ENCODE peak calls at places on chromosomes 1 and 21, in four cellular contexts. R, V, D and O are unnamed samples.

GRCh38 chr1:175471039-175471800 is 272.2 kb downstream of the TNR start:
- DNase-seq in R (no peak), V (no peak), D (no peak), O (no peak)

GRCh38 chr1:218664385-218665170 is 319.4 kb downstream of the TGFB2 start:
- DNase-seq in R (no peak), V (no peak), D (no peak), O (no peak)

GRCh38 chr1:22745675-22746585 is 35.3 kb downstream of the EPHB2 start:
- DNase-seq in R (no peak), V (no peak), D (no peak), O (no peak)

GRCh38 chr1:160373696-160374095 is 6.8 kb downstream of the NHLH1 start:
- DNase-seq in R (no peak), V (no peak), D (no peak), O (no peak)

GRCh38 chr1:179034720-179035119 is 9.0 kb downstream of the FAM20B start:
- DNase-seq in R (no peak), V (no peak), D (no peak), O (no peak)

GRCh38 chr1:53893999-53894636 is at the start of gene DIO1:
- DNase-seq in R (peak), V (no peak), D (no peak), O (no peak)

GRCh38 chr1:218933526-218933925 is 240.2 kb upstream of the LYPLAL1 start:
- DNase-seq in R (no peak), V (no peak), D (no peak), O (no peak)

GRCh38 chr1:171185064-171185463 is at the start of gene FMO2:
- DNase-seq in R (no peak), V (no peak), D (no peak), O (no peak)

GRCh38 chr1:51516639-51517158 is 2.4 kb downstream of the EPS15 start:
- DNase-seq in R (no peak), V (no peak), D (no peak), O (no peak)

GRCh38 chr1:33634806-33635205 is 162.4 kb downstream of the ZSCAN20 start:
- DNase-seq in R (peak), V (no peak), D (no peak), O (no peak)

GRCh38 chr21:27070881-27071670 is 104.2 kb upstream of the ADAMTS5 start:
- DNase-seq in R (no peak), V (no peak), D (no peak), O (no peak)

GRCh38 chr1:87706779-87707228 is 378.1 kb downstream of the LMO4 start:
- DNase-seq in R (no peak), V (no peak), D (no peak), O (no peak)

GRCh38 chr1:173113015-173113741 is 62.4 kb upstream of the TNFSF18 start:
- DNase-seq in R (no peak), V (no peak), D (no peak), O (no peak)

GRCh38 chr1:153800516-153800915 is 25.3 kb downstream of the SLC27A3 start:
- DNase-seq in R (no peak), V (no peak), D (no peak), O (no peak)

GRCh38 chr1:204909109-204909508 is 38.4 kb downstream of the NFASC start:
- DNase-seq in R (no peak), V (no peak), D (no peak), O (no peak)

GRCh38 chr1:30976143-30976542 is 67.6 kb upstream of the SDC3 start:
- DNase-seq in R (no peak), V (no peak), D (no peak), O (no peak)